ENCODE peak calls at places on chromosomes 12 and 14, in eight cellular contexts. M is GM12878, B is A549, G is HCT116, N is GM23338, O is SK-N-SH, D is K562, Z is HL-60. I is an unnamed sample.

GRCh38 chr12:104551313-104551931 is 94.7 kb downstream of the CHST11 start:
- DNase-seq in G (no peak), B (no peak), N (no peak), D (no peak), Z (no peak), M (no peak), O (no peak), I (no peak)

GRCh38 chr12:10227648-10228047 is 15.0 kb downstream of the GABARAPL1 start:
- DNase-seq in Z (no peak), D (no peak), O (no peak), N (no peak), M (no peak), B (no peak), G (no peak), I (no peak)

GRCh38 chr12:15534870-15535269 is 212.6 kb downstream of the PTPRO start:
- DNase-seq in N (no peak), M (no peak), Z (peak), D (no peak), B (no peak), O (no peak), G (no peak), I (no peak)

GRCh38 chr12:716506-716905 is 35.9 kb upstream of the WNK1 start:
- DNase-seq in Z (no peak), B (no peak), D (peak), M (no peak), O (no peak), N (no peak), G (no peak), I (no peak)

GRCh38 chr14:95359974-95360826 is 40.5 kb upstream of the CLMN start:
- DNase-seq in Z (no peak), D (no peak), M (no peak), B (no peak), G (no peak), O (no peak), N (peak), I (no peak)

GRCh38 chr14:69684461-69685183 is 73.2 kb downstream of the SUSD6 start:
- DNase-seq in O (no peak), D (no peak), G (no peak), M (no peak), Z (no peak), N (no peak), B (no peak), I (no peak)

GRCh38 chr14:63564318-63564717 is 21.1 kb upstream of the PPP2R5E start:
- DNase-seq in Z (no peak), M (no peak), G (no peak), B (no peak), D (no peak), N (no peak), O (no peak), I (no peak)

GRCh38 chr12:51863921-51864700 is 15.6 kb upstream of the FIGNL2 start:
- DNase-seq in G (no peak), D (no peak), Z (no peak), B (no peak), N (peak), O (peak), M (no peak), I (no peak)

GRCh38 chr12:106089935-106090334 is 48.8 kb downstream of the NUAK1 start:
- DNase-seq in B (no peak), G (no peak), M (no peak), O (no peak), N (no peak), Z (no peak), D (no peak), I (no peak)

GRCh38 chr14:55099741-55100140 is 29.3 kb upstream of the LGALS3 start:
- DNase-seq in B (no peak), O (no peak), Z (no peak), G (no peak), N (no peak), D (no peak), M (no peak), I (no peak)

GRCh38 chr12:749871-750270 is 2.5 kb upstream of the WNK1 start:
- DNase-seq in M (no peak), B (no peak), N (no peak), G (no peak), Z (no peak), D (peak), O (no peak), I (no peak)

GRCh38 chr12:10634427-10634826 is 21.0 kb upstream of the MAGOHB start:
- DNase-seq in B (no peak), O (no peak), M (no peak), D (no peak), Z (no peak), N (no peak), G (no peak), I (no peak)

GRCh38 chr14:38211258-38211735 is 3.6 kb downstream of the SSTR1 start:
- DNase-seq in Z (no peak), N (peak), G (no peak), O (no peak), B (no peak), D (no peak), M (no peak), I (no peak)

GRCh38 chr12:49288412-49288853 is 6.5 kb upstream of the PRPH start:
- DNase-seq in G (peak), D (peak), B (peak), N (peak), Z (peak), M (peak), O (peak), I (no peak)

GRCh38 chr12:95164656-95165055 is 52.6 kb downstream of the FGD6 start:
- DNase-seq in M (no peak), N (no peak), B (no peak), O (no peak), Z (no peak), G (no peak), D (no peak), I (no peak)

GRCh38 chr12:53652366-53652765 is 23.5 kb downstream of the ATP5MC2 start:
- DNase-seq in O (no peak), N (no peak), G (no peak), Z (no peak), M (no peak), B (no peak), D (no peak), I (no peak)

GRCh38 chr14:58638231-58639205 is 756 bp downstream of the DACT1 start:
- DNase-seq in B (no peak), D (no peak), M (no peak), O (peak), G (no peak), Z (no peak), N (peak), I (no peak)

GRCh38 chr12:79664518-79664917 is 26.2 kb downstream of the PAWR start:
- DNase-seq in M (no peak), D (no peak), N (no peak), Z (no peak), O (no peak), G (no peak), B (no peak), I (no peak)

GRCh38 chr12:110234197-110235154 is 46.6 kb upstream of the ATP2A2 start:
- DNase-seq in O (no peak), Z (no peak), M (no peak), D (no peak), B (no peak), G (no peak), N (no peak), I (no peak)

DNA sequence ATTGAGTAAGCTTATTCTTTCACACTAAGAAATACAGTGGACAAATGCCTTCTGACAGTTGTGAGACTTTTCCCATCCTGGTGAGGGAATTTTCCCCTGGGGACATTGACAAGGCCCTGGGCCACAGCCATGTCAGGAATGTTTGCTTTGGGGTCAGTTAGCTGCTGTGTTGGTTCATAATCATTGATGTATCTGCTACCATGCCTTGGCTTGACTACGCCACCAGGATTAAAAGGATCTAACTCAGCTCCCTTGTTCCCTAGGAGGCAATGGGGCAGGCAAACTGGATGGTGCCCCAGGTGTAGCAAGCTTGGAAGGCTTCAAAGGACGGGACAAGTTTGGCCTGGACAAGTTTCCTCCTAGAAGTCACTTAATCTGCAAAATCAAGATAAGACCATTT is 3.1 kb upstream of the CCDC88C start:
- DNase-seq in G (no peak), B (no peak), O (no peak), Z (no peak), M (no peak), N (no peak), D (no peak), I (no peak)
- TF ChIP-seq REST in G (no peak), B (no peak), O (no peak), Z (no peak), M (no peak), N (no peak), D (no peak), I (no peak)

GRCh38 chr14:65780566-65780965 is 368.0 kb downstream of the FUT8 start:
- DNase-seq in D (no peak), M (no peak), G (no peak), Z (no peak), O (no peak), N (no peak), B (no peak), I (no peak)

GRCh38 chr14:65787461-65787860 is 374.9 kb downstream of the FUT8 start:
- DNase-seq in B (no peak), G (no peak), Z (no peak), N (no peak), M (no peak), D (no peak), O (no peak), I (no peak)

GRCh38 chr14:65783576-65783975 is 371.0 kb downstream of the FUT8 start:
- DNase-seq in O (no peak), D (no peak), M (no peak), Z (no peak), G (no peak), B (no peak), N (no peak), I (no peak)

GRCh38 chr14:65784574-65784973 is 372.0 kb downstream of the FUT8 start:
- DNase-seq in M (no peak), D (no peak), G (no peak), N (no peak), Z (no peak), O (no peak), B (no peak), I (no peak)

DNA sequence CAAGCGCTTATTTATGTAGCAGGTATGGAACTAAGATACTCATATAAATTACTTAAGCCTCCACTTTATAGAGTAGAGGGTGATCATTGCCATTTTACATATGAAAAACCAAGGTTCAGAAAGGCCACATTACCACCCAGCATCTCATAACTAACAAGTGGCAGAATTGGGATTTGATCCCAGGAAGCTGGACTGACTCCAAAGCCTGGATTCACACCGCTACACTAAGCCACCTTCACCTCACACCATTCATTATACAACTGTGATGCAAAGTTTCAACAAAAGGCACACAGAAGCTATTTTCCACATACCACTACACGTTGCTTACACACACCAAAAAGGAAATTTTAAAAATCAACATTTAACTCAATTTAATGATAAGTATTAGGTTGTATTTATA is 370.6 kb downstream of the FUT8 start:
- DNase-seq in G (no peak), B (no peak), D (no peak), M (no peak), O (no peak), N (no peak), Z (no peak), I (no peak)
- TF ChIP-seq REST in G (no peak), B (no peak), D (no peak), M (no peak), O (no peak), N (no peak), Z (no peak), I (no peak)

DNA sequence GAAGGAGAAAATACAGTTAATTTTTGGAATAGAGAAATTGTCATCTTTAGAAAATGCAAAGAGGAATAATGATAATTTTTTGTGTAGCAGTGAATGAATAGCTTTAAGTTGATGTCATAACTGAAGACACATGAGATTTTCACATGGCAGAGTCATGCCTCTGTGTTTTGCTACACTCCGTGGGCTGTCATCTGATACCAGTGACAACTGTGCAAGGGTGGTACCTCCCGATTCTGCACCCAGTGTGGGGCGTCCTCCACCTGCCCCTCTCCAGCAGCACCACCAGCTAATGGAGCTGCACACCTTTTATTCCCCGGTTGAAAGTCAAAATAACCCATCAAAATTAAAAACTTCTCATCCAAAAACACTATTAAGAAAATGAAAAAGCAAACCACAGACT is 47.2 kb downstream of the ANKRD9 start:
- DNase-seq in D (no peak), B (no peak), N (no peak), Z (no peak), G (no peak), M (no peak), O (no peak), I (no peak)
- TF ChIP-seq REST in D (no peak), B (no peak), N (no peak), Z (no peak), G (no peak), M (no peak), O (no peak), I (no peak)

GRCh38 chr14:79418649-79419415 is 792.5 kb downstream of the DIO2 start:
- DNase-seq in G (no peak), N (no peak), M (no peak), D (no peak), B (no peak), O (no peak), Z (no peak), I (no peak)
- TF ChIP-seq REST in G (no peak), N (no peak), M (no peak), D (no peak), B (no peak), O (no peak), Z (no peak), I (no peak)

GRCh38 chr14:65208548-65208947 is 106.2 kb upstream of the MAX start:
- DNase-seq in B (no peak), M (no peak), G (no peak), N (no peak), D (peak), Z (no peak), O (no peak), I (no peak)

GRCh38 chr14:65210118-65210826 is 108.0 kb upstream of the MAX start:
- DNase-seq in B (no peak), N (no peak), M (peak), O (no peak), D (peak), G (no peak), Z (peak), I (no peak)

GRCh38 chr14:65210827-65211192 is 108.5 kb upstream of the MAX start:
- DNase-seq in B (no peak), N (no peak), O (no peak), Z (no peak), D (no peak), G (no peak), M (no peak), I (no peak)

GRCh38 chr14:65213316-65213715 is 111.0 kb upstream of the MAX start:
- DNase-seq in B (no peak), Z (no peak), G (no peak), D (no peak), O (no peak), M (no peak), N (peak), I (no peak)

DNA sequence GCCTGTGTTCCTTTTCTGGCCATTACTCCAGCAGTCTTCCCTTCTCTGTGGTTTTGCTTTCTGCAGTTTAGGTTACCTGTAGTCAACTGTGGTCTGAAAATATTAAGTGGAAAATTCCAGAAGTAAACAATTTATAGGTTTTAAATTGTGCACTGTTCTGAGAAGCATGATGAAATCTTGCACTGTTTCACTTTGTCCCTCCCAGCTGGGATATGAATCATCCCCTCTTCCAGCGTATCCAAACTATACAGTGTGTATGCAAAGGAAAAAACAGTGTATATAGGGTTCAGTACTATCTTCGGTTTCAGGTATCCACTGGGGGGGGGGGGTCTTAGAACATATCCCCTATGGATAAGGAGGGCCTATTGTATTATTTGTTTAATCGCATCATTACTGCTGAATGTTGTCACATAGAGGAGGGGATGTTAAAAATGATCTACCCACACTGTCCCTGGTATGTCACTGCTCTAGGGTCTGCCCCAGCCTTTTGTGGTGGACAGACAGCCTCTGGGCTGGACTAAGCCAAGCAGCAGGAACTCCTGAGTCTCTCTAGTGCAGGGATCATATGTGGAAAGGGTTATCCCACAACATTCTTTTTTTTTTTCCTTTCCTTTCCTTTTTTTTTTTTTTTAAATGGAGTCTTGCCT is 109.1 kb upstream of the MAX start:
- DNase-seq in Z (no peak), D (peak), B (no peak), G (no peak), M (no peak), N (no peak), O (no peak), I (no peak)
- TF ChIP-seq REST in Z (no peak), D (no peak), B (no peak), G (no peak), M (no peak), N (no peak), O (no peak), I (no peak)

GRCh38 chr14:41505491-41505890 is 101.2 kb upstream of the LRFN5 start:
- DNase-seq in G (no peak), B (no peak), Z (no peak), D (no peak), O (no peak), N (peak), M (no peak), I (no peak)
- TF ChIP-seq REST in G (no peak), B (no peak), Z (no peak), D (no peak), O (no peak), N (no peak), M (no peak), I (no peak)

GRCh38 chr14:64685364-64686130 is 18.7 kb upstream of the PLEKHG3 start:
- DNase-seq in G (no peak), Z (no peak), B (no peak), M (no peak), D (no peak), N (no peak), O (peak), I (no peak)

GRCh38 chr14:64689292-64689691 is 14.9 kb upstream of the PLEKHG3 start:
- DNase-seq in B (no peak), Z (no peak), O (no peak), M (no peak), G (no peak), N (no peak), D (no peak), I (no peak)

GRCh38 chr14:64688028-64688427 is 16.2 kb upstream of the PLEKHG3 start:
- DNase-seq in G (no peak), M (no peak), N (no peak), O (no peak), B (no peak), Z (peak), D (no peak), I (no peak)

GRCh38 chr14:64686216-64686615 is 18.0 kb upstream of the PLEKHG3 start:
- DNase-seq in G (no peak), D (no peak), Z (no peak), O (no peak), M (no peak), N (no peak), B (no peak), I (no peak)

DNA sequence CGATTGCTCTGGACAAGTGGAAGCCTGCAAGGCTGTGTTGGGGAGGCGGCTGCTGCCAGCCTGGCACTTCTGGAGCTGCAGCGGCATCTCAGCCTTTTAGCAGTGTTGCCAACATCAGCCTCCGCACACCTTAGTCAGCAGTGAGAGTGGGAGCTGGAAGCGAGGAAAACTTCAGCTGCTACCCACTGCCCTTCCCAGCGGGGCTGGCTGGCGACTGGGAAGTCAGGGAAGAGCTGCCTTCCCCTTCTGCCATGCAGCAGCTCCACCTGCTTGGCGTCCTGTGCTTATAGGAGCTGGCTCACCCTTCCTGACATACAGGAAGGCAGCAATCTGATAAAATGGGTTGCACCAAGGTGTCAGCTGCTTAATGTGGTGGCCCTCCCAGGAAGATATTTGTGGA is 15.4 kb upstream of the PLEKHG3 start:
- DNase-seq in B (no peak), Z (no peak), M (no peak), N (no peak), O (no peak), D (no peak), G (no peak), I (no peak)
- TF ChIP-seq REST in B (no peak), Z (no peak), M (no peak), N (no peak), O (no peak), D (no peak), G (no peak), I (no peak)

GRCh38 chr12:93733358-93733757 is 56.2 kb downstream of the CRADD start:
- DNase-seq in Z (no peak), D (no peak), B (no peak), M (no peak), N (no peak), O (no peak), G (no peak), I (no peak)
- TF ChIP-seq REST in Z (no peak), D (no peak), B (no peak), M (no peak), N (no peak), O (no peak), G (no peak), I (no peak)

I was measured in Panc1.